ENCODE peak calls at places on chromosomes 1 and 21, in four cellular contexts. Q is GM12865, O is NCI-H2081, L is AG04450. M is an unnamed sample.

GRCh38 chr1:230696722-230697432 is 17.0 kb downstream of the AGT start:
- DNase-seq in Q (no peak), O (no peak), L (no peak), M (no peak)

GRCh38 chr1:14113841-14114567 is 414.0 kb downstream of the PRDM2 start:
- DNase-seq in Q (peak; percentile 41), O (peak; percentile 28), L (no peak), M (peak; percentile 51)

GRCh38 chr1:245201827-245202226 is 47.0 kb downstream of the KIF26B start:
- DNase-seq in Q (no peak), O (no peak), L (no peak), M (no peak)

GRCh38 chr1:53155945-53156344 is 13.5 kb upstream of the SLC1A7 start:
- DNase-seq in Q (no peak), O (no peak), L (no peak), M (no peak)

GRCh38 chr21:16258834-16259611 is 529.2 kb downstream of the USP25 start:
- DNase-seq in Q (no peak), O (no peak), L (no peak), M (no peak)

GRCh38 chr1:205632374-205633169 is 761 bp upstream of the ELK4 start:
- DNase-seq in Q (no peak), O (no peak), L (no peak), M (no peak)

GRCh38 chr1:27561126-27561899 is 42.6 kb downstream of the AHDC1 start:
- DNase-seq in Q (no peak), O (no peak), L (no peak), M (no peak)

GRCh38 chr21:43645414-43645891 is 13.8 kb downstream of the HSF2BP start:
- DNase-seq in Q (peak; percentile 76), O (peak; percentile 11), L (peak; percentile 42), M (no peak)

GRCh38 chr1:116375165-116375883 is 2.3 kb downstream of the ATP1A1 start:
- DNase-seq in Q (peak; percentile 32), O (no peak), L (no peak), M (no peak)

GRCh38 chr1:3614755-3615742 is 3.7 kb upstream of the MEGF6 start:
- DNase-seq in Q (peak; percentile 20), O (peak; percentile 1), L (no peak), M (no peak)

GRCh38 chr1:55428944-55429931 is 214.1 kb upstream of the USP24 start:
- DNase-seq in Q (no peak), O (no peak), L (peak; percentile 94), M (no peak)

GRCh38 chr1:214386747-214387146 is 105.8 kb downstream of the SMYD2 start:
- DNase-seq in Q (peak; percentile 41), O (no peak), L (no peak), M (no peak)

GRCh38 chr1:209875510-209875909 is 47.7 kb downstream of the UTP25 start:
- DNase-seq in Q (no peak), O (peak; percentile 83), L (no peak), M (peak; percentile 95)

GRCh38 chr1:183675381-183675780 is 22.3 kb upstream of the APOBEC4 start:
- DNase-seq in Q (no peak), O (no peak), L (no peak), M (no peak)

GRCh38 chr1:50880373-50880772 is 79.7 kb downstream of the FAF1 start:
- DNase-seq in Q (no peak), O (no peak), L (no peak), M (no peak)

GRCh38 chr21:46065215-46065992 is 32.5 kb upstream of the COL6A2 start:
- DNase-seq in Q (no peak), O (no peak), L (no peak), M (no peak)

GRCh38 chr21:41369105-41369914 is 7.5 kb downstream of the MX2 start:
- DNase-seq in Q (peak; percentile 80), O (no peak), L (no peak), M (no peak)

GRCh38 chr1:245503548-245503947 is 348.8 kb downstream of the KIF26B start:
- DNase-seq in Q (no peak), O (no peak), L (no peak), M (no peak)

GRCh38 chr1:100419072-100419471 is 66.8 kb downstream of the CDC14A start:
- DNase-seq in Q (no peak), O (no peak), L (no peak), M (no peak)

GRCh38 chr1:234545512-234546386 is 64.2 kb downstream of the IRF2BP2 start:
- DNase-seq in Q (no peak), O (peak; percentile 55), L (no peak), M (no peak)

GRCh38 chr1:19504796-19505693 is 19.7 kb upstream of the CAPZB start:
- DNase-seq in Q (no peak), O (no peak), L (peak; percentile 89), M (peak; percentile 22)

GRCh38 chr1:18511469-18511997 is 30.8 kb downstream of the KLHDC7A start:
- DNase-seq in Q (no peak), O (no peak), L (no peak), M (peak; percentile 99)

GRCh38 chr1:55059302-55060132 is 20.2 kb downstream of the PCSK9 start:
- DNase-seq in Q (no peak), O (no peak), L (no peak), M (no peak)

GRCh38 chr1:220281159-220281574 is 8.9 kb upstream of the RAB3GAP2 start:
- DNase-seq in Q (peak; percentile 32), O (peak; percentile 47), L (no peak), M (no peak)

GRCh38 chr1:202063093-202063492 is 52.7 kb downstream of the ELF3 start:
- DNase-seq in Q (no peak), O (no peak), L (peak; percentile 11), M (no peak)

GRCh38 chr1:66676616-66677298 is 75.5 kb upstream of the DYNLT5 start:
- DNase-seq in Q (peak; percentile 43), O (no peak), L (no peak), M (no peak)

GRCh38 chr1:244349581-244350001 is 102.1 kb downstream of the ADSS2 start:
- DNase-seq in Q (no peak), O (no peak), L (no peak), M (no peak)

GRCh38 chr1:169809370-169810095 is 14.8 kb upstream of the METTL18 start:
- DNase-seq in Q (peak; percentile 50), O (no peak), L (peak; percentile 4), M (peak; percentile 44)

GRCh38 chr1:165915480-165916395 is 88.3 kb downstream of the UCK2 start:
- DNase-seq in Q (no peak), O (no peak), L (no peak), M (no peak)

GRCh38 chr1:230754831-230755230 is 7.6 kb downstream of the CAPN9 start:
- DNase-seq in Q (no peak), O (no peak), L (no peak), M (no peak)

GRCh38 chr21:46634966-46635323 is 529 bp upstream of the PRMT2 start:
- DNase-seq in Q (peak; percentile 81), O (peak; percentile 71), L (peak; percentile 70), M (peak; percentile 77)

M was measured in NCI-H1105 treated with DMSO at 0.1 percent for 48 hours.